ENCODE peak calls at places on chromosomes 7 and 10, in ten cellular contexts. G, Z, L, A, B, P, S, H, F and Y are unnamed samples.

GRCh38 chr7:106064329-106064728 is 47.8 kb downstream of the SYPL1 start:
- DNase-seq in G (peak; percentile 54), Z (no peak), L (no peak), A (no peak), B (no peak), P (no peak), S (peak; percentile 36), H (no peak), F (no peak), Y (no peak)

GRCh38 chr7:151083071-151083823 is at the start of gene TMUB1:
- DNase-seq in G (peak; percentile 87), Z (no peak), L (peak; percentile 73), A (peak; percentile 78), B (peak; percentile 49), P (peak; percentile 87), S (peak; percentile 86), H (peak; percentile 67), F (peak; percentile 61), Y (peak; percentile 80)

GRCh38 chr7:6545398-6546126 is 5.7 kb downstream of the GRID2IP start:
- DNase-seq in G (no peak), Z (no peak), L (no peak), A (no peak), B (no peak), P (no peak), S (no peak), H (no peak), F (no peak), Y (no peak)

GRCh38 chr7:91064938-91065337 is 199.3 kb upstream of the FZD1 start:
- DNase-seq in G (no peak), Z (no peak), L (peak; percentile 48), A (no peak), B (no peak), P (no peak), S (no peak), H (no peak), F (no peak), Y (no peak)

GRCh38 chr7:141889323-141889722 is 26.9 kb upstream of the OR9A4 start:
- DNase-seq in G (no peak), Z (no peak), L (peak; percentile 33), A (no peak), B (no peak), P (no peak), S (no peak), H (no peak), F (no peak), Y (no peak)

GRCh38 chr10:83736008-83736407 is 403.3 kb upstream of the GHITM start:
- DNase-seq in G (no peak), Z (no peak), L (no peak), A (no peak), B (no peak), P (no peak), S (no peak), H (no peak), F (no peak), Y (no peak)

GRCh38 chr7:33089142-33089541 is 20.1 kb downstream of the RP9 start:
- DNase-seq in G (no peak), Z (no peak), L (no peak), A (no peak), B (no peak), P (no peak), S (no peak), H (no peak), F (no peak), Y (no peak)

GRCh38 chr7:44377681-44378421 is 52.5 kb upstream of the CAMK2B start:
- DNase-seq in G (no peak), Z (no peak), L (peak; percentile 73), A (no peak), B (no peak), P (peak; percentile 52), S (no peak), H (no peak), F (no peak), Y (no peak)

GRCh38 chr10:124185074-124185473 is 91.7 kb upstream of the CHST15 start:
- DNase-seq in G (peak; percentile 46), Z (no peak), L (peak; percentile 93), A (no peak), B (no peak), P (no peak), S (no peak), H (no peak), F (no peak), Y (no peak)

GRCh38 chr7:80498481-80499349 is 13.1 kb downstream of the GNAT3 start:
- DNase-seq in G (no peak), Z (no peak), L (peak; percentile 87), A (no peak), B (peak; percentile 33), P (peak; percentile 11), S (no peak), H (no peak), F (no peak), Y (peak; percentile 3)

GRCh38 chr10:8009031-8009430 is 45.5 kb upstream of the GATA3 start:
- DNase-seq in G (no peak), Z (no peak), L (no peak), A (no peak), B (no peak), P (no peak), S (no peak), H (no peak), F (no peak), Y (no peak)

GRCh38 chr10:29163746-29164145 is 125.1 kb upstream of the LYZL1 start:
- DNase-seq in G (no peak), Z (peak; percentile 84), L (peak; percentile 70), A (no peak), B (peak; percentile 63), P (no peak), S (no peak), H (no peak), F (no peak), Y (no peak)